ENCODE peak calls at places on chromosomes 13 and 19, in four cellular contexts. J is SK-N-SH, S is GM12878, I is H1. V is an unnamed sample.

GRCh38 chr19:13492128-13492527 is 14.2 kb downstream of the CACNA1A start:
- DNase-seq in J (no peak), I (no peak), S (no peak), V (no peak)

GRCh38 chr19:47729799-47730520 is 15.4 kb upstream of the NOP53 start:
- DNase-seq in J (peak), I (peak), S (no peak), V (peak)

GRCh38 chr13:80921971-80922370 is 581.0 kb upstream of the SPRY2 start:
- DNase-seq in S (no peak), J (no peak), I (no peak), V (no peak)

GRCh38 chr13:97429681-97430081 is 4.3 kb upstream of the RAP2A start:
- DNase-seq in I (no peak), S (no peak), J (no peak), V (no peak)

GRCh38 chr13:83815598-83815997 is 66.7 kb downstream of the SLITRK1 start:
- DNase-seq in J (no peak), S (no peak), I (no peak), V (no peak)

GRCh38 chr19:33375156-33375744 is 1.7 kb downstream of the CEBPG start:
- DNase-seq in J (no peak), S (no peak), I (no peak), V (no peak)

GRCh38 chr13:89880201-89880600 is 1467.3 kb upstream of the MIR17HG start:
- DNase-seq in J (no peak), S (no peak), I (no peak), V (no peak)

GRCh38 chr13:114116734-114117133 is 15.7 kb downstream of the RASA3 start:
- DNase-seq in S (no peak), J (no peak), I (no peak), V (no peak)

GRCh38 chr19:33814181-33815165 is 17.8 kb downstream of the KCTD15 start:
- DNase-seq in I (no peak), J (peak), S (no peak), V (no peak)

GRCh38 chr13:33945477-33945876 is 127.5 kb downstream of the RFC3 start:
- DNase-seq in I (no peak), S (no peak), J (peak), V (no peak)
- TF ChIP-seq RFX5 in I (no peak), S (no peak), J (no peak), V (no peak)

GRCh38 chr13:112062619-112063308 is 4.2 kb upstream of the SOX1 start:
- DNase-seq in I (peak), J (peak), S (no peak), V (no peak)
- TF ChIP-seq TCF12 in I (no peak), J (no peak), S (no peak), V (no peak)

GRCh38 chr13:32881074-32881791 is 135.0 kb upstream of the KL start:
- DNase-seq in S (no peak), I (no peak), J (no peak), V (no peak)
- TF ChIP-seq RFX5 in S (no peak), I (no peak), J (no peak), V (no peak)

DNA sequence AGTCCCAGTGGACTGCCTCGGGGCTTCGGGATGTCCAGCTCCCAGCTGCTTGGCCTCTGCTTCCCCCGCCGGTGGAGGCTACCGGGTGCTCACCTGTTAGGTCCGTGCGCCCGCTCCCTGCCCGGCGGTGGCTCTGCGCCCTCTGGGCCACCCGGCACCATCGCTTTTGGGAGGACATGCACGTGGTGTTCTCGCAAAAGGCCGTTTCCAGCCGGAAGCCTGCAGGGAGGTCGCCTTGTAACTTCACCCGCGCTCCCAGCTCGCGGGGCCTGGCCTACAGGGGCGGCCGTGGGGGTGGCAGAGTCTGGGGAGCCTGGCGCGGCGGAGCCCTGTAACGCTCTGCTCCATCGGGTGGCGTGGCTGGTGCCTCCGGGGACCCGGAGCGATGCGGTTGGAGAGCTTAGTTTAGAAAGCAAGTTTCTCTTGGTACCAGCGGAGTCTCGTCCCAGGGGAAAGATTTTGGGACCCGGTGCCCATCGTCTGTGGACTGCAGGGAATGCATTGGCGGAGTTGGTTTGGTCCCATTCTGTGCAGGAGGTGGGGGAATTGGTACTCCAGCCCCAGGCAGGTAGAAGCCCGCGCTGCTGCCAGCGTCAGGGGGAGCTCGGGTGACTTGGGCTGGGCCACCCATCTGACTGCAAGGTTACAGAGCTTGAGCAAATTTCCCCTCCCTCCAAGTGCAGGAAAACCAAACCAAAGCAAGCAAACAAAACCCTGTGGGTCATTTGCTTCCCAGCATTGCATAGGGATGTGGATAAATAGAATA is 673 bp downstream of the SPATA13 start:
- DNase-seq in I (peak), S (no peak), J (peak), V (peak)
- TF ChIP-seq TCF12 in I (no peak), S (no peak), J (no peak), V (no peak)

V was measured in HepG2.